ENCODE peak calls at places on chromosomes 4 and X, in four cellular contexts. One of them, this sample, is unnamed.

GRCh38 chr4:95465010-95465409 is 83.8 kb downstream of the UNC5C start:
- DNase-seq in GM13977: no peak
- DNase-seq in activated CD4-positive, alpha-beta T cell treated with anti-CD3 and anti-CD28 coated beads for 4 hours: no peak
- DNase-seq in thoracic aorta: no peak
- DNase-seq in this sample: no peak

GRCh38 chrX:133980832-133981588 is 4.4 kb downstream of the GPC3 start:
- DNase-seq in GM13977: no peak
- DNase-seq in activated CD4-positive, alpha-beta T cell treated with anti-CD3 and anti-CD28 coated beads for 4 hours: no peak
- DNase-seq in thoracic aorta: no peak
- DNase-seq in this sample: no peak

GRCh38 chrX:10755477-10756334 is 135.3 kb upstream of the MID1 start:
- DNase-seq in GM13977: no peak
- DNase-seq in thoracic aorta: no peak
- DNase-seq in activated CD4-positive, alpha-beta T cell treated with anti-CD3 and anti-CD28 coated beads for 4 hours: no peak
- DNase-seq in this sample: no peak

GRCh38 chrX:16458208-16458607 is 191.8 kb upstream of the S100G start:
- DNase-seq in thoracic aorta: no peak
- DNase-seq in GM13977: no peak
- DNase-seq in activated CD4-positive, alpha-beta T cell treated with anti-CD3 and anti-CD28 coated beads for 4 hours: no peak
- DNase-seq in this sample: no peak

GRCh38 chrX:104343408-104344129 is 88.8 kb upstream of the ESX1 start:
- DNase-seq in activated CD4-positive, alpha-beta T cell treated with anti-CD3 and anti-CD28 coated beads for 4 hours: no peak
- DNase-seq in GM13977: peak; percentile 9
- DNase-seq in thoracic aorta: no peak
- DNase-seq in this sample: peak; percentile 49

GRCh38 chrX:13990126-13990525 is 39.6 kb downstream of the GEMIN8 start:
- DNase-seq in GM13977: no peak
- DNase-seq in thoracic aorta: no peak
- DNase-seq in activated CD4-positive, alpha-beta T cell treated with anti-CD3 and anti-CD28 coated beads for 4 hours: no peak
- DNase-seq in this sample: no peak

GRCh38 chr4:144831971-144832370 is 186.0 kb downstream of the HHIP start:
- DNase-seq in GM13977: no peak
- DNase-seq in thoracic aorta: no peak
- DNase-seq in activated CD4-positive, alpha-beta T cell treated with anti-CD3 and anti-CD28 coated beads for 4 hours: no peak
- DNase-seq in this sample: no peak

GRCh38 chr4:74357965-74358364 is 7.0 kb upstream of the EREG start:
- DNase-seq in GM13977: no peak
- DNase-seq in activated CD4-positive, alpha-beta T cell treated with anti-CD3 and anti-CD28 coated beads for 4 hours: no peak
- DNase-seq in thoracic aorta: no peak
- DNase-seq in this sample: no peak

GRCh38 chr4:31370866-31371465 is 650.8 kb downstream of the PCDH7 start:
- DNase-seq in activated CD4-positive, alpha-beta T cell treated with anti-CD3 and anti-CD28 coated beads for 4 hours: no peak
- DNase-seq in thoracic aorta: no peak
- DNase-seq in GM13977: peak; percentile 45
- DNase-seq in this sample: peak; percentile 37

GRCh38 chr4:98864560-98864959 is 64.4 kb downstream of the EIF4E start:
- DNase-seq in GM13977: no peak
- DNase-seq in thoracic aorta: no peak
- DNase-seq in activated CD4-positive, alpha-beta T cell treated with anti-CD3 and anti-CD28 coated beads for 4 hours: no peak
- DNase-seq in this sample: no peak

GRCh38 chr4:66048861-66049260 is 378.6 kb upstream of the EPHA5 start:
- DNase-seq in thoracic aorta: no peak
- DNase-seq in GM13977: no peak
- DNase-seq in activated CD4-positive, alpha-beta T cell treated with anti-CD3 and anti-CD28 coated beads for 4 hours: no peak
- DNase-seq in this sample: no peak

GRCh38 chrX:106201502-106202178 is 33.5 kb downstream of the PWWP3B start:
- DNase-seq in activated CD4-positive, alpha-beta T cell treated with anti-CD3 and anti-CD28 coated beads for 4 hours: no peak
- DNase-seq in thoracic aorta: no peak
- DNase-seq in GM13977: no peak
- DNase-seq in this sample: no peak

GRCh38 chrX:27590044-27590443 is at the start of gene DCAF8L2:
- DNase-seq in thoracic aorta: no peak
- DNase-seq in GM13977: no peak
- DNase-seq in activated CD4-positive, alpha-beta T cell treated with anti-CD3 and anti-CD28 coated beads for 4 hours: no peak
- DNase-seq in this sample: no peak

GRCh38 chr4:108433832-108434231 is 186.5 kb upstream of the RPL34 start:
- DNase-seq in GM13977: no peak
- DNase-seq in thoracic aorta: no peak
- DNase-seq in activated CD4-positive, alpha-beta T cell treated with anti-CD3 and anti-CD28 coated beads for 4 hours: peak; percentile 22
- DNase-seq in this sample: no peak

GRCh38 chr4:26130173-26130572 is 190.6 kb upstream of the RBPJ start:
- DNase-seq in thoracic aorta: no peak
- DNase-seq in activated CD4-positive, alpha-beta T cell treated with anti-CD3 and anti-CD28 coated beads for 4 hours: no peak
- DNase-seq in GM13977: peak; percentile 53
- DNase-seq in this sample: no peak

GRCh38 chr4:40969499-40969898 is 219.7 kb downstream of the NSUN7 start:
- DNase-seq in GM13977: no peak
- DNase-seq in thoracic aorta: no peak
- DNase-seq in activated CD4-positive, alpha-beta T cell treated with anti-CD3 and anti-CD28 coated beads for 4 hours: no peak
- DNase-seq in this sample: no peak

GRCh38 chr4:55903577-55903976 is 45.2 kb upstream of the CEP135 start:
- DNase-seq in GM13977: no peak
- DNase-seq in activated CD4-positive, alpha-beta T cell treated with anti-CD3 and anti-CD28 coated beads for 4 hours: no peak
- DNase-seq in thoracic aorta: no peak
- DNase-seq in this sample: no peak

GRCh38 chr4:17817027-17817426 is 6.2 kb downstream of the NCAPG start:
- DNase-seq in GM13977: peak; percentile 31
- DNase-seq in thoracic aorta: no peak
- DNase-seq in activated CD4-positive, alpha-beta T cell treated with anti-CD3 and anti-CD28 coated beads for 4 hours: no peak
- DNase-seq in this sample: peak; percentile 29

GRCh38 chr4:41215155-41215554 is 813 bp upstream of the APBB2 start:
- DNase-seq in thoracic aorta: no peak
- DNase-seq in activated CD4-positive, alpha-beta T cell treated with anti-CD3 and anti-CD28 coated beads for 4 hours: no peak
- DNase-seq in GM13977: no peak
- DNase-seq in this sample: no peak

GRCh38 chr4:6524436-6524835 is 50.6 kb upstream of the MAN2B2 start:
- DNase-seq in GM13977: no peak
- DNase-seq in activated CD4-positive, alpha-beta T cell treated with anti-CD3 and anti-CD28 coated beads for 4 hours: no peak
- DNase-seq in thoracic aorta: no peak
- DNase-seq in this sample: no peak

GRCh38 chrX:37380920-37381319 is 31.8 kb downstream of the PRRG1 start:
- DNase-seq in thoracic aorta: no peak
- DNase-seq in GM13977: no peak
- DNase-seq in activated CD4-positive, alpha-beta T cell treated with anti-CD3 and anti-CD28 coated beads for 4 hours: no peak
- DNase-seq in this sample: peak; percentile 25

GRCh38 chrX:68409154-68409553 is 24.1 kb downstream of the OPHN1 start:
- DNase-seq in thoracic aorta: no peak
- DNase-seq in activated CD4-positive, alpha-beta T cell treated with anti-CD3 and anti-CD28 coated beads for 4 hours: no peak
- DNase-seq in GM13977: no peak
- DNase-seq in this sample: no peak

GRCh38 chrX:135185795-135186443 is 14.7 kb upstream of the CT55 start:
- DNase-seq in activated CD4-positive, alpha-beta T cell treated with anti-CD3 and anti-CD28 coated beads for 4 hours: peak; percentile 10
- DNase-seq in GM13977: peak; percentile 63
- DNase-seq in thoracic aorta: no peak
- DNase-seq in this sample: peak; percentile 36

GRCh38 chrX:15718283-15718970 is 19.6 kb upstream of the CA5B start:
- DNase-seq in activated CD4-positive, alpha-beta T cell treated with anti-CD3 and anti-CD28 coated beads for 4 hours: no peak
- DNase-seq in GM13977: no peak
- DNase-seq in thoracic aorta: no peak
- DNase-seq in this sample: peak; percentile 1

GRCh38 chr4:87939978-87940690 is 35.4 kb upstream of the SPP1 start:
- DNase-seq in activated CD4-positive, alpha-beta T cell treated with anti-CD3 and anti-CD28 coated beads for 4 hours: no peak
- DNase-seq in thoracic aorta: no peak
- DNase-seq in GM13977: no peak
- DNase-seq in this sample: no peak

GRCh38 chr4:82360298-82361177 is 13.3 kb downstream of the HNRNPD start:
- DNase-seq in GM13977: no peak
- DNase-seq in activated CD4-positive, alpha-beta T cell treated with anti-CD3 and anti-CD28 coated beads for 4 hours: no peak
- DNase-seq in thoracic aorta: no peak
- DNase-seq in this sample: no peak

GRCh38 chrX:155048997-155049619 is 21.8 kb downstream of the CMC4 start:
- DNase-seq in thoracic aorta: no peak
- DNase-seq in GM13977: no peak
- DNase-seq in activated CD4-positive, alpha-beta T cell treated with anti-CD3 and anti-CD28 coated beads for 4 hours: peak; percentile 32
- DNase-seq in this sample: peak; percentile 35

GRCh38 chr4:53536328-53536727 is 55.0 kb downstream of the LNX1 start:
- DNase-seq in activated CD4-positive, alpha-beta T cell treated with anti-CD3 and anti-CD28 coated beads for 4 hours: no peak
- DNase-seq in GM13977: no peak
- DNase-seq in thoracic aorta: no peak
- DNase-seq in this sample: no peak

GRCh38 chr4:139214039-139214534 is 37.1 kb upstream of the ELF2 start:
- DNase-seq in GM13977: peak; percentile 64
- DNase-seq in thoracic aorta: no peak
- DNase-seq in activated CD4-positive, alpha-beta T cell treated with anti-CD3 and anti-CD28 coated beads for 4 hours: no peak
- DNase-seq in this sample: peak; percentile 69

GRCh38 chr4:55980725-55981124 is 32.0 kb downstream of the CEP135 start:
- DNase-seq in activated CD4-positive, alpha-beta T cell treated with anti-CD3 and anti-CD28 coated beads for 4 hours: no peak
- DNase-seq in thoracic aorta: no peak
- DNase-seq in GM13977: no peak
- DNase-seq in this sample: no peak

GRCh38 chr4:5750052-5750950 is 39.3 kb downstream of the EVC start:
- DNase-seq in activated CD4-positive, alpha-beta T cell treated with anti-CD3 and anti-CD28 coated beads for 4 hours: no peak
- DNase-seq in GM13977: no peak
- DNase-seq in thoracic aorta: no peak
- DNase-seq in this sample: no peak

GRCh38 chr4:175306436-175306835 is 388.3 kb downstream of the ADAM29 start:
- DNase-seq in thoracic aorta: no peak
- DNase-seq in GM13977: no peak
- DNase-seq in activated CD4-positive, alpha-beta T cell treated with anti-CD3 and anti-CD28 coated beads for 4 hours: no peak
- DNase-seq in this sample: no peak

GRCh38 chrX:133685806-133686205 is 270.5 kb upstream of the GPC4 start:
- DNase-seq in GM13977: no peak
- DNase-seq in thoracic aorta: no peak
- DNase-seq in activated CD4-positive, alpha-beta T cell treated with anti-CD3 and anti-CD28 coated beads for 4 hours: no peak
- DNase-seq in this sample: no peak

GRCh38 chr4:124590480-124590879 is 122.1 kb downstream of the ANKRD50 start:
- DNase-seq in thoracic aorta: no peak
- DNase-seq in activated CD4-positive, alpha-beta T cell treated with anti-CD3 and anti-CD28 coated beads for 4 hours: no peak
- DNase-seq in GM13977: no peak
- DNase-seq in this sample: no peak

GRCh38 chrX:125710403-125711062 is 390.9 kb downstream of the TEX13C start:
- DNase-seq in thoracic aorta: no peak
- DNase-seq in GM13977: no peak
- DNase-seq in activated CD4-positive, alpha-beta T cell treated with anti-CD3 and anti-CD28 coated beads for 4 hours: no peak
- DNase-seq in this sample: no peak

GRCh38 chr4:27429260-27429970 is 568.8 kb downstream of the STIM2 start:
- DNase-seq in activated CD4-positive, alpha-beta T cell treated with anti-CD3 and anti-CD28 coated beads for 4 hours: no peak
- DNase-seq in thoracic aorta: no peak
- DNase-seq in GM13977: no peak
- DNase-seq in this sample: no peak

GRCh38 chrX:48540015-48540350 is 469 bp downstream of the TBC1D25 start:
- DNase-seq in GM13977: peak; percentile 61
- DNase-seq in thoracic aorta: no peak
- DNase-seq in activated CD4-positive, alpha-beta T cell treated with anti-CD3 and anti-CD28 coated beads for 4 hours: peak; percentile 48
- DNase-seq in this sample: peak; percentile 8